ENCODE peak calls at places on chromosomes 5 and 9, in four cellular contexts. L, Q, H and R are unnamed samples.

GRCh38 chr9:36976371-36977030 is 57.6 kb downstream of the PAX5 start:
- DNase-seq in Q (no peak), H (no peak), L (peak; percentile 37), R (peak; percentile 83)

GRCh38 chr5:15440434-15440833 is 59.5 kb upstream of the FBXL7 start:
- DNase-seq in H (no peak), Q (no peak), L (no peak), R (no peak)

GRCh38 chr9:132241483-132241839 is 79.6 kb downstream of the NTNG2 start:
- DNase-seq in Q (no peak), L (no peak), H (no peak), R (no peak)

GRCh38 chr5:173736374-173736773 is 119.9 kb upstream of the BOD1 start:
- DNase-seq in H (peak; percentile 23), L (no peak), Q (no peak), R (no peak)

GRCh38 chr5:11023970-11024369 is 262.9 kb upstream of the DAP start:
- DNase-seq in L (no peak), H (no peak), Q (no peak), R (no peak)

GRCh38 chr9:78009156-78009555 is 22.5 kb downstream of the GNAQ start:
- DNase-seq in L (no peak), H (peak; percentile 32), Q (no peak), R (no peak)

GRCh38 chr5:179146277-179146676 is 86.1 kb downstream of the ZNF354C start:
- DNase-seq in H (peak; percentile 76), Q (no peak), L (no peak), R (no peak)

GRCh38 chr9:108565651-108566378 is 290.0 kb downstream of the ACTL7B start:
- DNase-seq in L (peak; percentile 89), Q (peak; percentile 88), H (peak; percentile 23), R (peak; percentile 90)

GRCh38 chr5:41433552-41434181 is 76.7 kb downstream of the PLCXD3 start:
- DNase-seq in Q (peak; percentile 11), L (peak; percentile 36), H (no peak), R (peak; percentile 39)

GRCh38 chr9:132977626-132978450 is 656 bp upstream of the GFI1B start:
- DNase-seq in H (peak; percentile 46), L (peak; percentile 68), Q (peak; percentile 31), R (peak; percentile 95)

GRCh38 chr9:101514056-101514455 is 19.6 kb upstream of the RNF20 start:
- DNase-seq in H (no peak), L (peak; percentile 81), Q (peak; percentile 72), R (no peak)

GRCh38 chr9:90921104-90921503 is 119.5 kb downstream of the SYK start:
- DNase-seq in H (no peak), Q (no peak), L (no peak), R (no peak)

GRCh38 chr9:2761424-2761823 is 44.1 kb downstream of the KCNV2 start:
- DNase-seq in L (no peak), H (no peak), Q (no peak), R (no peak)

GRCh38 chr9:129486496-129487306 is 134.2 kb downstream of the C9orf50 start:
- DNase-seq in Q (peak; percentile 57), L (peak; percentile 84), H (no peak), R (peak; percentile 98)

DNA sequence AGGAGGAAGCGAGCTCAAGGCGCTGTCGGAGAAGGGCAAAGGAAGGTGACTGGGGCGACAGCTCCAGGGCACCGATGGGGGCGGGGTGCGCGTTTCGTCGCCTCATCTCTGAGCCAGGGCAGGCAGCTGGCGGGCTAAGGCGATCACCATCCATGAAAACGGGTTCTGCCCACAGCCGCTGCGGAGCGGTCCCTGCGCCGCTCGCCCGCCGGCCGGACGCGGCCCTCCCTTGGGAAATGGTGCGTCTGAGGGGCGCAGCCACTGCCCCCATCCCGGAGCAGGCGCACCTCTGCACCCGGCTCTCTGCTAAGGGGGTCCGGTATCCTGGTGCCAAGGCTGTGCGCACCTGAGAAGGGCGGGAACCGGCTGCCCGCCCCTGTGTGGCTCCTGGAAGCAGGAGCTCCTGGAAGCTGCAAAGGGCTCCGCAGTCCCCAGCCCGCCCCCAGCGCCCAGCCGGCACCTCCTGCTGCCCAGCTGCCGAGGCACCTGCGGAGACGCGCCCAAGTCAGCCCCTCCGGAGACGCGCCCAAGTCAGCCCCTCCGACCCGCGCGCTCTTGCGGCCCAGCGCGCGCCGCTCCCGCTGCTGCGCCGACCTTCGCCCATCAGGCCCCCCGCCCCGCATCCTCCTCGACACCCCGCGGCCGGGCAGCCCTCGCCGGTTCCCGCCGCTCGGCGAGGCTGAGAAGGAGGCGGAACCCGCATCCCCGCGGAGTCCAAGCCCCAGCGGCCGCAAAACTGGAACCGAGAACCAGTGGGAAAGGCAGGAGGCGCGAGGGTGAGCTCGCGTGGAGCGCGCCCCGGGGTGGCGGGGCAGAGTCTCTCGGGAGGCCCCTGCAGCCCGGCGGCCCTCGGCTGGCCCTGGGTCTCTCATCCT is 757 bp downstream of the ANKRD34B start:
- DNase-seq in H (no peak), Q (no peak), L (no peak), R (peak; percentile 68)
- H3K27me3 ChIP-seq in H (no peaks in the 10 kb centered on the region), Q (peaks cover 56% of the 10 kb centered on the region), L (peaks cover 43% of the 10 kb centered on the region), R (peaks cover 78% of the 10 kb centered on the region)

GRCh38 chr5:157672976-157673375 is 1.6 kb downstream of the C5orf52 start:
- DNase-seq in H (no peak), Q (no peak), L (no peak), R (no peak)

GRCh38 chr5:157671592-157672330 is 428 bp downstream of the C5orf52 start:
- DNase-seq in L (no peak), H (no peak), Q (no peak), R (no peak)

GRCh38 chr5:157668356-157668755 is 3.0 kb upstream of the C5orf52 start:
- DNase-seq in H (no peak), L (no peak), Q (no peak), R (no peak)

GRCh38 chr5:157669701-157670097 is 1.6 kb upstream of the C5orf52 start:
- DNase-seq in H (no peak), Q (no peak), L (no peak), R (no peak)

GRCh38 chr5:157670662-157671591 is at the start of gene C5orf52:
- DNase-seq in L (peak; percentile 70), H (no peak), Q (peak; percentile 14), R (peak; percentile 89)
- H2AFZ ChIP-seq in L (peak within 1 kb of the TSS; percentile 97), H (no peak within 1 kb of the TSS), Q (peak within 1 kb of the TSS; percentile 94), R (peak within 1 kb of the TSS; percentile 96)

DNA sequence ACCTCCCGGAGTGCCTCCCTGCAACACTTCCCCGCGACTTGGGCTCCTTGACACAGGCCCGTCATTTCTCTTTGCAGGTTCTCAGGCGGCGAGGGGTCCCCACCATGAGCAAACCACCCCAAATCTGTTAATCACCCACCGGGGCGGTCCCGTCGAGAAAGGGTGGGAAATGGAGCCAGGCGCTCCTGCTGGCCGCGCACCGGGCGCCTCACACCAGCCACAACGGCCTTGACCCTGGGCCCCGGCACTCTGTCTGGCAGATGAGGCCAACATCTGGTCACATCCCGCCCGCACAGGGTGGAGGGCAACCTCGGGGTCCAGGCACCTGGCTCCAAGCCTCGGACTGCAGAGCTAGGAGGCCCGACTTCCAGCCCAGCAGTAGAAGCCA is 776 bp upstream of the TERT start:
- DNase-seq in L (no peak), H (no peak), Q (no peak), R (peak; percentile 58)
- H3K27me3 ChIP-seq in L (peaks cover 18% of the 10 kb centered on the region), H (no peaks in the 10 kb centered on the region), Q (peaks cover 24% of the 10 kb centered on the region), R (peaks cover 23% of the 10 kb centered on the region)

GRCh38 chr5:139659673-139660072 is 11.5 kb downstream of the CXXC5 start:
- DNase-seq in H (no peak), Q (no peak), L (peak; percentile 58), R (no peak)

GRCh38 chr5:139660916-139661814 is 13.0 kb downstream of the CXXC5 start:
- DNase-seq in H (no peak), L (peak; percentile 99), Q (peak; percentile 95), R (peak; percentile 99)

GRCh38 chr5:139658501-139658927 is 10.4 kb downstream of the CXXC5 start:
- DNase-seq in L (peak; percentile 92), H (no peak), Q (peak; percentile 51), R (peak; percentile 93)

GRCh38 chr5:139658928-139659667 is 10.9 kb downstream of the CXXC5 start:
- DNase-seq in L (peak; percentile 91), H (no peak), Q (peak; percentile 77), R (peak; percentile 96)

GRCh38 chr5:139660105-139660915 is 12.2 kb downstream of the CXXC5 start:
- DNase-seq in H (no peak), L (peak; percentile 75), Q (no peak), R (peak; percentile 90)
- H2AFZ ChIP-seq in H (no peak overlapping the region), L (no peak overlapping the region), Q (peak overlapping the region; percentile 87), R (no peak overlapping the region)

GRCh38 chr9:35303567-35303966 is 141.8 kb downstream of the UNC13B start:
- DNase-seq in L (no peak), H (no peak), Q (no peak), R (no peak)
- H3K27me3 ChIP-seq in L (no peaks in the 10 kb centered on the region), H (peaks cover 11% of the 10 kb centered on the region), Q (no peaks in the 10 kb centered on the region), R (no peaks in the 10 kb centered on the region)

GRCh38 chr5:86861514-86861913 is 243.8 kb downstream of the COX7C start:
- DNase-seq in H (no peak), Q (no peak), L (no peak), R (no peak)
- H2AFZ ChIP-seq in H (no peak overlapping the region), Q (no peak overlapping the region), L (no peak overlapping the region), R (no peak overlapping the region)

DNA sequence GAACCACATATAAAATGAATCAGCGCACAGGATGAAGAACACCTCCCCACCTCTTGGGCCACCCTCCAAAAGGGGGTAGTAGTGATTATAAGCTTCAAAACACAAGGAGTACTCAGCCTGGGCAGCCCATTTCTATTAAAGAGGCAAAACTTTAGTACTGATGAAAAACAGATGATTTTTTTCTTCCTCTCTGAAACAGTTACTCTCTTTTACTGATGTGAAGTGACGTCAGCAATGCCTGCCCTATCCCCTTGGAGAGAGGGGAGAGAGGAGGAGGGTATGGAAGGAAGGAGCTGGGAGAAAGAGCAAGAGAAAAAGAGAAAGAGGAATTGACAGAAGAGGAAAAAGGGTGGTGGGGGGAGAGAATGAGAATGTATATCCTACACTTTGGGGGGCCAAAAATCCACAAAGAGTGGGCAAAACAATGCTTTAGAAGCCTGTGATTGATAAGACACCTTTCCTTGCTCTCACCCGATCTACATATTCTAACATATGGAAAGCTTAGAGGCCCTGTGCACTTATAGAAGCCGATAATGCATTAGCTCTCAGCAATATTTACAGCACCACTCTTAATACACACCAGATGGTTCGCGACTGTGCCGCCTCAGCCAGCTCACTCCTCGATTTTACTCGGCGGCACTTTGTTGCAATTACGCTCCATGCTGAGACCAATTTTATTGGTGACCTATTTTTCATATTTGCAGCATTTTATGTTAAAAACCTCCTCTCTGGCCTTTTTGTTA is 18.6 kb downstream of the NR2F1 start:
- DNase-seq in Q (peak; percentile 91), H (no peak), L (no peak), R (no peak)
- H3K27me3 ChIP-seq in Q (no peaks in the 10 kb centered on the region), H (peaks cover 17% of the 10 kb centered on the region), L (peaks cover 49% of the 10 kb centered on the region), R (peaks cover 86% of the 10 kb centered on the region)